ENCODE peak calls at places on chromosomes 5 and 9, in nine cellular contexts. Z, C, P, A, G, H, R, T and D are unnamed samples.

GRCh38 chr5:67305913-67306710 is 109.5 kb upstream of the CD180 start:
- DNase-seq in Z (no peak), C (no peak), P (no peak), A (no peak), G (peak), H (no peak), R (no peak), T (peak), D (no peak)

GRCh38 chr5:95720094-95720793 is 10.9 kb upstream of the RHOBTB3 start:
- DNase-seq in Z (no peak), C (no peak), P (no peak), A (no peak), G (no peak), H (no peak), R (no peak), T (no peak), D (no peak)

GRCh38 chr5:61322738-61323429 is 9.2 kb upstream of the ZSWIM6 start:
- DNase-seq in Z (peak), C (no peak), P (no peak), A (no peak), G (no peak), H (peak), R (no peak), T (no peak), D (no peak)

GRCh38 chr5:1245901-1246576 is 20.9 kb downstream of the SLC6A18 start:
- DNase-seq in Z (no peak), C (no peak), P (no peak), A (peak), G (no peak), H (no peak), R (no peak), T (no peak), D (no peak)

GRCh38 chr5:150734579-150735384 is 24.0 kb downstream of the DCTN4 start:
- DNase-seq in Z (no peak), C (no peak), P (no peak), A (peak), G (peak), H (no peak), R (no peak), T (peak), D (no peak)

GRCh38 chr5:58628626-58629025 is 45.8 kb downstream of the RAB3C start:
- DNase-seq in Z (no peak), C (no peak), P (no peak), A (no peak), G (no peak), H (no peak), R (no peak), T (no peak), D (no peak)

GRCh38 chr5:132022737-132023136 is 11.3 kb upstream of the ACSL6 start:
- DNase-seq in Z (no peak), C (no peak), P (no peak), A (no peak), G (no peak), H (no peak), R (no peak), T (no peak), D (no peak)

GRCh38 chr5:35436441-35437057 is 181.1 kb upstream of the SPEF2 start:
- DNase-seq in Z (peak), C (no peak), P (no peak), A (peak), G (peak), H (peak), R (no peak), T (peak), D (peak)

GRCh38 chr5:140342287-140342686 is 4.1 kb downstream of the HBEGF start:
- DNase-seq in Z (no peak), C (no peak), P (no peak), A (peak), G (peak), H (no peak), R (no peak), T (no peak), D (no peak)

GRCh38 chr9:79645110-79645509 is 73.3 kb downstream of the TLE4 start:
- DNase-seq in Z (no peak), C (no peak), P (no peak), A (no peak), G (no peak), H (no peak), R (no peak), T (no peak), D (no peak)

GRCh38 chr5:82405166-82405565 is 127.0 kb upstream of the RPS23 start:
- DNase-seq in Z (peak), C (no peak), P (no peak), A (no peak), G (no peak), H (no peak), R (no peak), T (no peak), D (no peak)

GRCh38 chr9:19127881-19128719 is 808 bp upstream of the PLIN2 start:
- DNase-seq in Z (no peak), C (peak), P (peak), A (no peak), G (peak), H (peak), R (no peak), T (peak), D (peak)

GRCh38 chr9:137294684-137295312 is 7.3 kb downstream of the NRARP start:
- DNase-seq in Z (no peak), C (no peak), P (no peak), A (no peak), G (peak), H (peak), R (no peak), T (no peak), D (no peak)

GRCh38 chr9:96085536-96086143 is 210.1 kb downstream of the ERCC6L2 start:
- DNase-seq in Z (no peak), C (no peak), P (no peak), A (no peak), G (no peak), H (no peak), R (no peak), T (no peak), D (no peak)

GRCh38 chr5:83512051-83512745 is 40.7 kb downstream of the VCAN start:
- DNase-seq in Z (no peak), C (no peak), P (no peak), A (no peak), G (no peak), H (no peak), R (peak), T (no peak), D (no peak)

GRCh38 chr9:34665381-34666250 is 3.2 kb upstream of the CCL27 start:
- DNase-seq in Z (peak), C (peak), P (peak), A (peak), G (peak), H (peak), R (peak), T (peak), D (peak)

GRCh38 chr5:176407456-176408244 is 8.7 kb downstream of the CLTB start:
- DNase-seq in Z (no peak), C (no peak), P (no peak), A (no peak), G (no peak), H (no peak), R (no peak), T (no peak), D (no peak)

GRCh38 chr9:138117836-138118235 is 240.3 kb downstream of the CACNA1B start:
- DNase-seq in Z (no peak), C (no peak), P (no peak), A (no peak), G (no peak), H (no peak), R (no peak), T (no peak), D (no peak)

GRCh38 chr5:102749416-102750021 is 5.6 kb upstream of the PAM start:
- DNase-seq in Z (no peak), C (no peak), P (no peak), A (no peak), G (no peak), H (no peak), R (no peak), T (no peak), D (no peak)

GRCh38 chr5:170631471-170632195 is 127.8 kb downstream of the KCNIP1 start:
- DNase-seq in Z (no peak), C (no peak), P (peak), A (no peak), G (no peak), H (peak), R (no peak), T (no peak), D (peak)

GRCh38 chr5:127306647-127307046 is 16.1 kb downstream of the MEGF10 start:
- DNase-seq in Z (no peak), C (no peak), P (no peak), A (no peak), G (no peak), H (no peak), R (peak), T (no peak), D (no peak)

GRCh38 chr5:33903118-33903517 is 11.3 kb upstream of the ADAMTS12 start:
- DNase-seq in Z (no peak), C (no peak), P (no peak), A (no peak), G (no peak), H (no peak), R (no peak), T (no peak), D (no peak)

GRCh38 chr9:91060520-91061343 is 259.1 kb downstream of the SYK start:
- DNase-seq in Z (peak), C (no peak), P (no peak), A (no peak), G (no peak), H (no peak), R (peak), T (no peak), D (no peak)

GRCh38 chr9:2158111-2158610 is 143.0 kb downstream of the SMARCA2 start:
- DNase-seq in Z (peak), C (peak), P (no peak), A (peak), G (peak), H (peak), R (peak), T (peak), D (peak)

GRCh38 chr5:172953776-172954189 is 5.4 kb upstream of the RPL26L1 start:
- DNase-seq in Z (peak), C (no peak), P (no peak), A (no peak), G (no peak), H (no peak), R (no peak), T (no peak), D (no peak)

GRCh38 chr9:123225374-123225813 is 43.0 kb downstream of the STRBP start:
- DNase-seq in Z (peak), C (peak), P (no peak), A (peak), G (peak), H (peak), R (peak), T (peak), D (no peak)

GRCh38 chr9:37309136-37309535 is 113.4 kb upstream of the GRHPR start:
- DNase-seq in Z (no peak), C (no peak), P (no peak), A (peak), G (peak), H (no peak), R (no peak), T (no peak), D (no peak)

GRCh38 chr9:135222991-135223760 is 135.7 kb downstream of the OLFM1 start:
- DNase-seq in Z (no peak), C (no peak), P (no peak), A (no peak), G (no peak), H (no peak), R (no peak), T (no peak), D (no peak)

GRCh38 chr9:10785255-10785654 is 172.5 kb upstream of the PTPRD start:
- DNase-seq in Z (peak), C (no peak), P (no peak), A (no peak), G (no peak), H (no peak), R (no peak), T (no peak), D (no peak)

GRCh38 chr5:90184764-90185163 is 224.8 kb downstream of the CETN3 start:
- DNase-seq in Z (no peak), C (no peak), P (no peak), A (no peak), G (no peak), H (no peak), R (no peak), T (no peak), D (no peak)

GRCh38 chr5:59607126-59607807 is 286.3 kb downstream of the PDE4D start:
- DNase-seq in Z (no peak), C (no peak), P (no peak), A (no peak), G (no peak), H (no peak), R (no peak), T (no peak), D (no peak)

GRCh38 chr9:27202056-27202455 is 93.0 kb downstream of the TEK start:
- DNase-seq in Z (no peak), C (no peak), P (no peak), A (no peak), G (no peak), H (no peak), R (no peak), T (no peak), D (no peak)
- TF ChIP-seq CTCF in Z (no peak), C (no peak), P (no peak), A (no peak), G (no peak), H (no peak), R (no peak), T (no peak), D (no peak)

GRCh38 chr5:43418561-43418960 is 6.4 kb upstream of the CCL28 start:
- DNase-seq in Z (no peak), C (no peak), P (no peak), A (no peak), G (no peak), H (no peak), R (no peak), T (no peak), D (no peak)

GRCh38 chr5:43420241-43420640 is 8.1 kb upstream of the CCL28 start:
- DNase-seq in Z (no peak), C (no peak), P (no peak), A (no peak), G (no peak), H (no peak), R (no peak), T (no peak), D (no peak)

GRCh38 chr5:43416233-43416987 is 4.2 kb upstream of the CCL28 start:
- DNase-seq in Z (no peak), C (no peak), P (no peak), A (no peak), G (no peak), H (no peak), R (no peak), T (no peak), D (no peak)

GRCh38 chr5:43413966-43414365 is 1.8 kb upstream of the CCL28 start:
- DNase-seq in Z (no peak), C (no peak), P (no peak), A (no peak), G (no peak), H (no peak), R (no peak), T (no peak), D (no peak)

DNA sequence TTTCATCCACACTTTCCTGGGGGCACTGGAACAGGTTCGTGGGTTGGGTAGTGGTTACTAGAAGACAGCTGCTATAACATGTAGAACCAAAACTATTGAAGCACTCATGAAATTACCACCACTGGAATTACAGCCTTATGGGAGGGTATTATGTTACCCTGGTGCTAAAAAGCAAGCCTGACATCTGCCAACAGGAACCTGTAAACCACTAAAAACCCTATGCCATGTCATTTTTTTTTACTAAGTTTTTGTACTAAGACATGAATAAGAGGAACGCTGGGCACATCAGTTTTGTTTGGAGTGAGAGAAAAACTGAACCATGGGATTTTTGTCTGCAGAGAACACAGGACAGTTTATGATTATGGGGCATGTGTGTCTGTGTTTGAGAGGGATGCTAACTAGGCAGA is 4.8 kb upstream of the CCL28 start:
- DNase-seq in Z (no peak), C (no peak), P (no peak), A (no peak), G (no peak), H (no peak), R (no peak), T (no peak), D (no peak)
- TF ChIP-seq CTCF in Z (no peak), C (no peak), P (no peak), A (no peak), G (no peak), H (no peak), R (no peak), T (no peak), D (no peak)

GRCh38 chr9:127050152-127050551 is 72.3 kb downstream of the ANGPTL2 start:
- DNase-seq in Z (no peak), C (no peak), P (no peak), A (no peak), G (no peak), H (no peak), R (no peak), T (no peak), D (no peak)

GRCh38 chr9:127047971-127048370 is 74.5 kb downstream of the ANGPTL2 start:
- DNase-seq in Z (no peak), C (no peak), P (no peak), A (no peak), G (no peak), H (no peak), R (no peak), T (no peak), D (no peak)

GRCh38 chr9:127049581-127049980 is 72.9 kb downstream of the ANGPTL2 start:
- DNase-seq in Z (no peak), C (no peak), P (no peak), A (no peak), G (no peak), H (no peak), R (no peak), T (no peak), D (no peak)

GRCh38 chr9:127050581-127050980 is 71.9 kb downstream of the ANGPTL2 start:
- DNase-seq in Z (no peak), C (no peak), P (no peak), A (no peak), G (no peak), H (no peak), R (no peak), T (no peak), D (no peak)

GRCh38 chr9:127049044-127049443 is 73.4 kb downstream of the ANGPTL2 start:
- DNase-seq in Z (peak), C (no peak), P (no peak), A (no peak), G (peak), H (peak), R (peak), T (peak), D (no peak)
- TF ChIP-seq CTCF in Z (no peak), C (peak), P (no peak), A (no peak), G (no peak), H (no peak), R (no peak), T (no peak), D (no peak)

GRCh38 chr9:93119953-93120845 is 13.9 kb downstream of the NINJ1 start:
- DNase-seq in Z (peak), C (no peak), P (no peak), A (peak), G (peak), H (no peak), R (no peak), T (peak), D (no peak)
- TF ChIP-seq CTCF in Z (no peak), C (peak), P (peak), A (peak), G (peak), H (no peak), R (peak), T (peak), D (no peak)

GRCh38 chr5:69083412-69083811 is 10.4 kb upstream of the SLC30A5 start:
- DNase-seq in Z (peak), C (no peak), P (no peak), A (no peak), G (no peak), H (no peak), R (no peak), T (no peak), D (no peak)
- TF ChIP-seq CTCF in Z (no peak), C (no peak), P (no peak), A (no peak), G (no peak), H (no peak), R (no peak), T (no peak), D (no peak)

GRCh38 chr9:117160254-117160653 is 254.6 kb downstream of the ASTN2 start:
- DNase-seq in Z (peak), C (no peak), P (no peak), A (peak), G (peak), H (no peak), R (no peak), T (no peak), D (no peak)
- TF ChIP-seq CTCF in Z (no peak), C (no peak), P (peak), A (peak), G (peak), H (no peak), R (peak), T (peak), D (peak)

GRCh38 chr5:175059687-175060194 is 335.4 kb downstream of the MSX2 start:
- DNase-seq in Z (no peak), C (no peak), P (peak), A (no peak), G (peak), H (peak), R (no peak), T (peak), D (peak)
- TF ChIP-seq CTCF in Z (no peak), C (no peak), P (no peak), A (no peak), G (no peak), H (no peak), R (no peak), T (no peak), D (peak)

GRCh38 chr5:130141689-130142320 is 237.5 kb downstream of the CHSY3 start:
- DNase-seq in Z (peak), C (no peak), P (peak), A (no peak), G (peak), H (peak), R (peak), T (no peak), D (no peak)
- TF ChIP-seq CTCF in Z (no peak), C (no peak), P (peak), A (peak), G (peak), H (no peak), R (peak), T (peak), D (peak)

GRCh38 chr5:80656425-80656824 is 1.6 kb upstream of the DHFR start:
- DNase-seq in Z (no peak), C (no peak), P (no peak), A (peak), G (no peak), H (no peak), R (no peak), T (no peak), D (no peak)
- TF ChIP-seq CTCF in Z (no peak), C (no peak), P (no peak), A (peak), G (peak), H (peak), R (peak), T (peak), D (peak)